ENCODE peak calls at places on chromosomes 16 and 17, in seven cellular contexts. T, A, F, M, O, X and P are unnamed samples.

GRCh38 chr17:32515677-32516383 is 29.0 kb downstream of the CDK5R1 start:
- DNase-seq in F (peak), A (no peak), T (no peak), X (no peak), O (no peak), M (no peak), P (no peak)

GRCh38 chr17:34639706-34640425 is 60.5 kb downstream of the TMEM132E start:
- DNase-seq in X (no peak), M (no peak), O (no peak), F (no peak), A (no peak), T (no peak), P (no peak)

GRCh38 chr17:35082073-35082657 is 18.7 kb upstream of the RFFL start:
- DNase-seq in M (peak), A (no peak), O (no peak), F (no peak), T (no peak), X (peak), P (no peak)

GRCh38 chr16:85232369-85233142 is 120.3 kb upstream of the CIBAR2 start:
- DNase-seq in F (no peak), A (no peak), O (no peak), X (no peak), M (no peak), T (no peak), P (no peak)

GRCh38 chr16:55868980-55869379 is 6.2 kb downstream of the CES5A start:
- DNase-seq in M (no peak), O (no peak), A (no peak), F (no peak), X (no peak), T (no peak), P (no peak)

GRCh38 chr16:51248217-51248616 is 97.1 kb upstream of the SALL1 start:
- DNase-seq in A (no peak), X (no peak), M (no peak), O (no peak), T (no peak), F (no peak), P (no peak)

GRCh38 chr17:2012499-2012898 is 12.6 kb downstream of the RTN4RL1 start:
- DNase-seq in O (no peak), X (no peak), T (no peak), M (no peak), F (no peak), A (no peak), P (no peak)

GRCh38 chr17:16438173-16438556 is 22.8 kb downstream of the TRPV2 start:
- DNase-seq in O (no peak), M (no peak), T (no peak), F (no peak), X (no peak), A (no peak), P (no peak)

GRCh38 chr17:18327093-18327492 is 12.0 kb downstream of the SMCR8 start:
- DNase-seq in F (no peak), A (no peak), X (no peak), T (no peak), M (no peak), O (no peak), P (no peak)

GRCh38 chr17:3896108-3897099 is 3.6 kb upstream of the CAMKK1 start:
- DNase-seq in T (no peak), O (no peak), M (no peak), F (no peak), X (no peak), A (no peak), P (no peak)

GRCh38 chr16:65414284-65414984 is 292.6 kb upstream of the CDH11 start:
- DNase-seq in T (no peak), A (no peak), X (no peak), O (no peak), M (peak), F (no peak), P (no peak)

GRCh38 chr16:27301236-27301861 is 12.4 kb upstream of the IL4R start:
- DNase-seq in O (no peak), X (no peak), F (no peak), T (no peak), A (no peak), M (no peak), P (no peak)

GRCh38 chr16:56869513-56870270 is 4.7 kb downstream of the SLC12A3 start:
- DNase-seq in M (no peak), A (no peak), O (peak), T (peak), X (peak), F (no peak), P (no peak)

GRCh38 chr17:12395733-12396354 is 269.8 kb upstream of the MYOCD start:
- DNase-seq in F (no peak), A (peak), T (no peak), O (peak), X (peak), M (peak), P (no peak)

GRCh38 chr17:81731271-81731670 is 19.2 kb downstream of the SLC25A10 start:
- DNase-seq in A (no peak), T (no peak), M (no peak), X (no peak), O (no peak), F (no peak), P (no peak)

GRCh38 chr16:60564588-60564987 is 1471.7 kb downstream of the CDH8 start:
- DNase-seq in O (no peak), T (no peak), M (no peak), A (no peak), X (no peak), F (no peak), P (no peak)

GRCh38 chr16:60553316-60553801 is 1482.9 kb downstream of the CDH8 start:
- DNase-seq in T (no peak), X (no peak), M (no peak), O (no peak), A (no peak), F (no peak), P (no peak)

GRCh38 chr16:60558936-60559335 is 1477.3 kb downstream of the CDH8 start:
- DNase-seq in T (no peak), A (no peak), X (no peak), F (no peak), M (no peak), O (no peak), P (no peak)
- TF ChIP-seq TAF1 in T (no peak), A (no peak), X (no peak), F (no peak), M (no peak), O (no peak), P (no peak)

DNA sequence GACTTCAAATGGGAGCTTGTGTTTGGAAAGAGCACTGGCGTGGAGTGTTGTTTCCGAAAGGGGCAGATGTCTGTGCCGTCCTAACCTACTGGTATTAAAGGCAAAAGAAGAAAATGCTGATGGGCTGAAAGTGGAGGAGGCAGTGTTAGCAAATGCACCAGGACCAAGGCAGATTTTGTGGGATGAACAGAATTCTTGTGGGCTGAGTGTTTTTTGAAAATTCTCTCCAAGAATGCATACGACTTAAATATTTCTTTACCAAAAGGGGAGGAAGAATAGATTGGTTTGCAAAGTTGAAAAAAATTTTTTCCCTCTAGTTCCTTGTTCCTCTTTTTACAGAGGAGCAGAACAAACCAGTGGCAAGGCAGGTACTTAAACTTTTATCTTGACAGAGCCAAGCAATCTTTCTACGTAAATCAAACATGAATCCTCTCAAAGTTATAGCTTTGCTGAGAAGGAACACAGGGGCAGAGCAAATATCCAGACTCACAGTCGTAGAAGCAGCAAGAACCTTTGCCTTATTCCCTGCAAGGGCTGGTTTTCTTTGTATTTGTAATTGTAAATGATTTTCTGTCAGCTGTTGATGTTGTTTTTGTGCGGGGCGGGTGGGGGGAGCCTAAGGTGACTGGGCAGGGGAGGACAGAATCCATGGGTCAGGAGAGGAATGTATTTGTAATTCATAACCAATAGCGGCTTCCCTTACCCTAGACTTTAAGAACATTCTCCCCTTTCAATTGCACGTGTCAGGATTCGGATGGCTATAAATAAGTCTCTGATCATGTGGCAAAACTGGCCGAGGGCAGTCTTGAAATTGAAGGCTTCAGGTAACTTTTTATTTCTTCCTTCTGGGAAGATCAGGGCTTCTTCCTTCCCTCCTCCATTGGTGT is 16.6 kb downstream of the MARCHF10 start:
- DNase-seq in A (no peak), X (no peak), M (no peak), F (no peak), T (no peak), O (no peak), P (no peak)
- TF ChIP-seq TAF1 in A (no peak), X (no peak), M (no peak), F (no peak), T (no peak), O (no peak), P (no peak)

GRCh38 chr16:15879255-15879804 is 9.1 kb downstream of the CEP20 start:
- DNase-seq in M (no peak), F (no peak), X (peak), A (no peak), O (peak), T (no peak), P (no peak)

GRCh38 chr16:15882563-15882962 is 5.8 kb downstream of the CEP20 start:
- DNase-seq in O (no peak), A (no peak), M (no peak), X (no peak), T (no peak), F (no peak), P (no peak)

GRCh38 chr16:15880909-15881308 is 7.5 kb downstream of the CEP20 start:
- DNase-seq in F (no peak), M (no peak), X (no peak), O (no peak), T (no peak), A (no peak), P (no peak)

GRCh38 chr16:15881794-15882379 is 6.5 kb downstream of the CEP20 start:
- DNase-seq in X (no peak), T (no peak), O (no peak), M (no peak), F (no peak), A (no peak), P (no peak)

GRCh38 chr16:15880434-15880833 is 8.0 kb downstream of the CEP20 start:
- DNase-seq in O (no peak), T (no peak), F (no peak), A (no peak), M (no peak), X (no peak), P (no peak)
- TF ChIP-seq TAF1 in O (no peak), T (no peak), F (no peak), A (no peak), M (no peak), X (no peak), P (no peak)

DNA sequence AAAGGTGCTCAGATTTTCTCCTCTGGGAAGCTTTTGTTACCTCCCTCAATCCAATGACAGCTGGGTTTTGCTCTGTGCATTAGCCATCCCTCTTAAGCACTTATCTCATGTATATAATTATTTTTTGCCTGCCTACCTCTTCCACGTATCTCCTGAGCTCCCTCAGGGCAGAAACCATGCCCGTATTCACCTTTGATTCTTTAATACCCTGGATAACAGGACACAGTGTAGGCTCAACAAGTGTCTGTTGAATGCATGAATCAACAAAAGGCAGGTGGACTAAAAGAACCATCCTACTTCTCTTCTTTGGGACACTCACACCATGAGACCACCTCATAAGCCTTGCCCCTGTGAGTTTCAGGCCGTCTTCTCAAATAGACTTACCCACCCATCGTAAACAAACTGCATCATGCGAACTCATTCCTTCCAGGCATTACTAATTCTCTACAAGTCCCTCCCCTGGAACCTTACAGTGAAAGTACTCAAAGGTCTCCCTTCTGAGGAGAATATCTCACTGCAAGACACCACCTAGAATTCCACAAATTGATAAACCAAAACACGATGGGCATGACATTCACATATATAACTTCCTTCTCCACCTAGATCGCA is 3.2 kb downstream of the ARHGAP17 start:
- DNase-seq in M (no peak), X (no peak), O (no peak), A (no peak), T (no peak), F (no peak), P (no peak)
- TF ChIP-seq TAF1 in M (no peak), X (no peak), O (no peak), A (no peak), T (no peak), F (no peak), P (no peak)

GRCh38 chr17:20244671-20245070 is 222.7 kb downstream of the LGALS9B start:
- DNase-seq in M (no peak), O (no peak), X (no peak), A (no peak), T (no peak), F (no peak), P (no peak)

GRCh38 chr17:20243524-20243923 is 223.8 kb downstream of the LGALS9B start:
- DNase-seq in A (no peak), O (no peak), M (no peak), X (no peak), T (no peak), F (no peak), P (no peak)

GRCh38 chr17:20246692-20247091 is 220.6 kb downstream of the LGALS9B start:
- DNase-seq in M (no peak), F (no peak), X (no peak), T (no peak), A (no peak), O (no peak), P (no peak)

GRCh38 chr17:20241855-20242254 is 225.5 kb downstream of the LGALS9B start:
- DNase-seq in O (no peak), X (no peak), T (no peak), M (no peak), A (no peak), F (no peak), P (no peak)

DNA sequence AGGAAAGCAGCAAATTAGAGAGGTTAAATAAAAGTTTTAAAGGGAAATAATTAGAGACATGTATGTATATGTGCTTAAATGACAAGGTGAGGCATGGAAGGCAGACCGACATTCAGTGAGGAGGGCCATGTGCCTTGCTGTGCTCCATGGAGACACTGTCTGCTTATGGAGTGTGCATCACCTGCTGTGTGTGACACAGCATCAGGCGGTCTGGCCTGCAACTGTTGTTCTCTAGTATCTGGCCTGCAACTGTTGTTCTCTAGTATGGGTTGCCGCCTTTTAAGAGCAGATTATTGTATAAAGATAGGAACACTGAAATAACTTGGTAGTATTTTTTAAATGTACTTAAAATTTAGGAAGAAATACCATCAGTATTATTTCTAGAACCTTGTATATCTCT is 225.1 kb downstream of the LGALS9B start:
- DNase-seq in M (no peak), O (no peak), F (no peak), T (no peak), X (no peak), A (no peak), P (no peak)
- TF ChIP-seq TAF1 in M (no peak), O (no peak), F (no peak), T (no peak), X (no peak), A (no peak), P (no peak)

GRCh38 chr17:59420901-59421300 is 89.4 kb downstream of the YPEL2 start:
- DNase-seq in F (no peak), X (peak), A (no peak), M (no peak), T (no peak), O (no peak), P (no peak)
- TF ChIP-seq TAF1 in F (no peak), X (no peak), A (no peak), M (no peak), T (no peak), O (no peak), P (no peak)